ENCODE peak calls at places on chromosomes 3 and 15, in nine cellular contexts. One of them, this sample, is unnamed.

GRCh38 chr15:90064931-90065681 is 37.2 kb downstream of the IDH2 start:
- DNase-seq in nephron progenitor cell: peak; percentile 43
- DNase-seq in midbrain: no peak
- DNase-seq in stomach: no peak
- DNase-seq in RPMI8226: no peak
- DNase-seq in CD8-positive, alpha-beta T cell: no peak
- DNase-seq in ELR: no peak
- DNase-seq in GM10248: no peak
- DNase-seq in CD8-positive, alpha-beta memory T cell: no peak
- DNase-seq in this sample: no peak

GRCh38 chr3:194504146-194504545 is 17.3 kb upstream of the ATP13A3 start:
- DNase-seq in nephron progenitor cell: no peak
- DNase-seq in midbrain: no peak
- DNase-seq in stomach: no peak
- DNase-seq in RPMI8226: no peak
- DNase-seq in CD8-positive, alpha-beta T cell: no peak
- DNase-seq in ELR: no peak
- DNase-seq in GM10248: no peak
- DNase-seq in CD8-positive, alpha-beta memory T cell: no peak
- DNase-seq in this sample: no peak

GRCh38 chr3:58366699-58367098 is 34.0 kb downstream of the PXK start:
- DNase-seq in nephron progenitor cell: no peak
- DNase-seq in midbrain: no peak
- DNase-seq in stomach: no peak
- DNase-seq in RPMI8226: no peak
- DNase-seq in CD8-positive, alpha-beta T cell: no peak
- DNase-seq in ELR: no peak
- DNase-seq in GM10248: no peak
- DNase-seq in CD8-positive, alpha-beta memory T cell: no peak
- DNase-seq in this sample: no peak

GRCh38 chr3:151009430-151009829 is 36.9 kb upstream of the CLRN1 start:
- DNase-seq in nephron progenitor cell: no peak
- DNase-seq in midbrain: no peak
- DNase-seq in stomach: no peak
- DNase-seq in RPMI8226: no peak
- DNase-seq in CD8-positive, alpha-beta T cell: no peak
- DNase-seq in ELR: no peak
- DNase-seq in GM10248: no peak
- DNase-seq in CD8-positive, alpha-beta memory T cell: no peak
- DNase-seq in this sample: no peak

GRCh38 chr15:98843844-98844243 is 163.7 kb downstream of the PGPEP1L start:
- DNase-seq in nephron progenitor cell: no peak
- DNase-seq in midbrain: no peak
- DNase-seq in stomach: no peak
- DNase-seq in RPMI8226: no peak
- DNase-seq in CD8-positive, alpha-beta T cell: no peak
- DNase-seq in ELR: no peak
- DNase-seq in GM10248: no peak
- DNase-seq in CD8-positive, alpha-beta memory T cell: no peak
- DNase-seq in this sample: no peak

GRCh38 chr15:88649753-88650551 is 11.1 kb downstream of the ISG20 start:
- DNase-seq in nephron progenitor cell: no peak
- DNase-seq in midbrain: no peak
- DNase-seq in stomach: no peak
- DNase-seq in RPMI8226: no peak
- DNase-seq in CD8-positive, alpha-beta T cell: no peak
- DNase-seq in ELR: no peak
- DNase-seq in GM10248: no peak
- DNase-seq in CD8-positive, alpha-beta memory T cell: no peak
- DNase-seq in this sample: no peak

GRCh38 chr3:126005951-126006350 is 37.0 kb downstream of the ROPN1B start:
- DNase-seq in nephron progenitor cell: no peak
- DNase-seq in midbrain: no peak
- DNase-seq in stomach: no peak
- DNase-seq in RPMI8226: no peak
- DNase-seq in CD8-positive, alpha-beta T cell: no peak
- DNase-seq in ELR: peak; percentile 88
- DNase-seq in GM10248: no peak
- DNase-seq in CD8-positive, alpha-beta memory T cell: no peak
- DNase-seq in this sample: no peak

GRCh38 chr3:125032100-125032643 is 23.6 kb downstream of the HEG1 start:
- DNase-seq in nephron progenitor cell: no peak
- DNase-seq in midbrain: no peak
- DNase-seq in stomach: no peak
- DNase-seq in RPMI8226: no peak
- DNase-seq in CD8-positive, alpha-beta T cell: no peak
- DNase-seq in ELR: peak; percentile 39
- DNase-seq in GM10248: no peak
- DNase-seq in CD8-positive, alpha-beta memory T cell: no peak
- DNase-seq in this sample: no peak

GRCh38 chr15:45377630-45378148 is 655 bp downstream of the GATM start:
- DNase-seq in nephron progenitor cell: peak; percentile 34
- DNase-seq in midbrain: peak; percentile 50
- DNase-seq in stomach: peak; percentile 51
- DNase-seq in RPMI8226: no peak
- DNase-seq in CD8-positive, alpha-beta T cell: no peak
- DNase-seq in ELR: no peak
- DNase-seq in GM10248: no peak
- DNase-seq in CD8-positive, alpha-beta memory T cell: no peak
- DNase-seq in this sample: no peak

GRCh38 chr3:56133423-56133822 is 334.8 kb downstream of the ERC2 start:
- DNase-seq in nephron progenitor cell: no peak
- DNase-seq in midbrain: no peak
- DNase-seq in stomach: no peak
- DNase-seq in RPMI8226: no peak
- DNase-seq in CD8-positive, alpha-beta T cell: no peak
- DNase-seq in ELR: peak; percentile 71
- DNase-seq in GM10248: no peak
- DNase-seq in CD8-positive, alpha-beta memory T cell: no peak
- DNase-seq in this sample: no peak

GRCh38 chr3:30827080-30827479 is 67.4 kb downstream of the GADL1 start:
- DNase-seq in nephron progenitor cell: no peak
- DNase-seq in midbrain: no peak
- DNase-seq in stomach: no peak
- DNase-seq in RPMI8226: no peak
- DNase-seq in CD8-positive, alpha-beta T cell: no peak
- DNase-seq in ELR: no peak
- DNase-seq in GM10248: no peak
- DNase-seq in CD8-positive, alpha-beta memory T cell: no peak
- DNase-seq in this sample: no peak

GRCh38 chr3:53938645-53939044 is 47.0 kb upstream of the SELENOK start:
- DNase-seq in nephron progenitor cell: peak; percentile 51
- DNase-seq in midbrain: peak; percentile 66
- DNase-seq in stomach: peak; percentile 43
- DNase-seq in RPMI8226: peak; percentile 65
- DNase-seq in CD8-positive, alpha-beta T cell: peak; percentile 9
- DNase-seq in ELR: peak; percentile 66
- DNase-seq in GM10248: peak; percentile 56
- DNase-seq in CD8-positive, alpha-beta memory T cell: no peak
- DNase-seq in this sample: peak; percentile 54

GRCh38 chr15:42994546-42994945 is 74.0 kb upstream of the TTBK2 start:
- DNase-seq in nephron progenitor cell: no peak
- DNase-seq in midbrain: no peak
- DNase-seq in stomach: no peak
- DNase-seq in RPMI8226: no peak
- DNase-seq in CD8-positive, alpha-beta T cell: no peak
- DNase-seq in ELR: peak; percentile 76
- DNase-seq in GM10248: no peak
- DNase-seq in CD8-positive, alpha-beta memory T cell: no peak
- DNase-seq in this sample: no peak

GRCh38 chr3:52678265-52678927 is 7.3 kb downstream of the PBRM1 start:
- DNase-seq in nephron progenitor cell: no peak
- DNase-seq in midbrain: no peak
- DNase-seq in stomach: no peak
- DNase-seq in RPMI8226: no peak
- DNase-seq in CD8-positive, alpha-beta T cell: no peak
- DNase-seq in ELR: no peak
- DNase-seq in GM10248: no peak
- DNase-seq in CD8-positive, alpha-beta memory T cell: no peak
- DNase-seq in this sample: no peak

GRCh38 chr3:142578309-142579223 is at the start of gene ATR:
- DNase-seq in nephron progenitor cell: peak; percentile 96
- DNase-seq in midbrain: peak; percentile 98
- DNase-seq in stomach: peak; percentile 98
- DNase-seq in RPMI8226: peak; percentile 98
- DNase-seq in CD8-positive, alpha-beta T cell: peak; percentile 97
- DNase-seq in ELR: peak; percentile 98
- DNase-seq in GM10248: peak; percentile 95
- DNase-seq in CD8-positive, alpha-beta memory T cell: peak; percentile 96
- DNase-seq in this sample: peak; percentile 97

GRCh38 chr3:69806735-69807438 is 67.6 kb downstream of the MITF start:
- DNase-seq in nephron progenitor cell: no peak
- DNase-seq in midbrain: no peak
- DNase-seq in stomach: no peak
- DNase-seq in RPMI8226: no peak
- DNase-seq in CD8-positive, alpha-beta T cell: no peak
- DNase-seq in ELR: peak; percentile 81
- DNase-seq in GM10248: no peak
- DNase-seq in CD8-positive, alpha-beta memory T cell: no peak
- DNase-seq in this sample: no peak

GRCh38 chr3:84077479-84077878 is 881.3 kb upstream of the CADM2 start:
- DNase-seq in nephron progenitor cell: no peak
- DNase-seq in midbrain: no peak
- DNase-seq in stomach: no peak
- DNase-seq in RPMI8226: no peak
- DNase-seq in CD8-positive, alpha-beta T cell: no peak
- DNase-seq in ELR: no peak
- DNase-seq in GM10248: no peak
- DNase-seq in CD8-positive, alpha-beta memory T cell: no peak
- DNase-seq in this sample: no peak

GRCh38 chr3:177211503-177212277 is 14.4 kb upstream of the TBL1XR1 start:
- DNase-seq in nephron progenitor cell: no peak
- DNase-seq in midbrain: no peak
- DNase-seq in stomach: peak; percentile 90
- DNase-seq in RPMI8226: peak; percentile 45
- DNase-seq in CD8-positive, alpha-beta T cell: no peak
- DNase-seq in ELR: no peak
- DNase-seq in GM10248: no peak
- DNase-seq in CD8-positive, alpha-beta memory T cell: no peak
- DNase-seq in this sample: no peak

GRCh38 chr15:27889258-27889657 is 209.9 kb downstream of the OCA2 start:
- DNase-seq in nephron progenitor cell: no peak
- DNase-seq in midbrain: no peak
- DNase-seq in stomach: no peak
- DNase-seq in RPMI8226: no peak
- DNase-seq in CD8-positive, alpha-beta T cell: no peak
- DNase-seq in ELR: no peak
- DNase-seq in GM10248: no peak
- DNase-seq in CD8-positive, alpha-beta memory T cell: no peak
- DNase-seq in this sample: no peak

GRCh38 chr3:182533394-182533793 is 259.9 kb upstream of the ATP11B start:
- DNase-seq in nephron progenitor cell: no peak
- DNase-seq in midbrain: no peak
- DNase-seq in stomach: peak; percentile 32
- DNase-seq in RPMI8226: peak; percentile 45
- DNase-seq in CD8-positive, alpha-beta T cell: no peak
- DNase-seq in ELR: no peak
- DNase-seq in GM10248: no peak
- DNase-seq in CD8-positive, alpha-beta memory T cell: no peak
- DNase-seq in this sample: no peak

GRCh38 chr15:60576515-60576914 is 97.6 kb upstream of the ICE2 start:
- DNase-seq in nephron progenitor cell: no peak
- DNase-seq in midbrain: no peak
- DNase-seq in stomach: no peak
- DNase-seq in RPMI8226: no peak
- DNase-seq in CD8-positive, alpha-beta T cell: no peak
- DNase-seq in ELR: no peak
- DNase-seq in GM10248: no peak
- DNase-seq in CD8-positive, alpha-beta memory T cell: no peak
- DNase-seq in this sample: no peak

GRCh38 chr15:56667517-56667916 is 65.8 kb downstream of the ZNF280D start:
- DNase-seq in nephron progenitor cell: no peak
- DNase-seq in midbrain: no peak
- DNase-seq in stomach: no peak
- DNase-seq in RPMI8226: no peak
- DNase-seq in CD8-positive, alpha-beta T cell: no peak
- DNase-seq in ELR: no peak
- DNase-seq in GM10248: no peak
- DNase-seq in CD8-positive, alpha-beta memory T cell: no peak
- DNase-seq in this sample: no peak

GRCh38 chr15:98651581-98652220 is 3.4 kb downstream of the IGF1R start:
- DNase-seq in nephron progenitor cell: no peak
- DNase-seq in midbrain: no peak
- DNase-seq in stomach: no peak
- DNase-seq in RPMI8226: no peak
- DNase-seq in CD8-positive, alpha-beta T cell: no peak
- DNase-seq in ELR: peak; percentile 45
- DNase-seq in GM10248: no peak
- DNase-seq in CD8-positive, alpha-beta memory T cell: no peak
- DNase-seq in this sample: no peak

GRCh38 chr15:92377083-92377789 is 16.4 kb upstream of the ST8SIA2 start:
- DNase-seq in nephron progenitor cell: no peak
- DNase-seq in midbrain: no peak
- DNase-seq in stomach: no peak
- DNase-seq in RPMI8226: no peak
- DNase-seq in CD8-positive, alpha-beta T cell: no peak
- DNase-seq in ELR: no peak
- DNase-seq in GM10248: no peak
- DNase-seq in CD8-positive, alpha-beta memory T cell: no peak
- DNase-seq in this sample: no peak

GRCh38 chr3:3699816-3700633 is 99.2 kb upstream of the LRRN1 start:
- DNase-seq in nephron progenitor cell: no peak
- DNase-seq in midbrain: no peak
- DNase-seq in stomach: no peak
- DNase-seq in RPMI8226: no peak
- DNase-seq in CD8-positive, alpha-beta T cell: no peak
- DNase-seq in ELR: no peak
- DNase-seq in GM10248: no peak
- DNase-seq in CD8-positive, alpha-beta memory T cell: no peak
- DNase-seq in this sample: no peak

GRCh38 chr15:101092186-101092866 is 159.5 kb downstream of the CHSY1 start:
- DNase-seq in nephron progenitor cell: no peak
- DNase-seq in midbrain: no peak
- DNase-seq in stomach: no peak
- DNase-seq in RPMI8226: no peak
- DNase-seq in CD8-positive, alpha-beta T cell: no peak
- DNase-seq in ELR: no peak
- DNase-seq in GM10248: no peak
- DNase-seq in CD8-positive, alpha-beta memory T cell: no peak
- DNase-seq in this sample: no peak

GRCh38 chr3:156816091-156816793 is 9.9 kb upstream of the LEKR1 start:
- DNase-seq in nephron progenitor cell: peak; percentile 64
- DNase-seq in midbrain: no peak
- DNase-seq in stomach: peak; percentile 43
- DNase-seq in RPMI8226: peak; percentile 8
- DNase-seq in CD8-positive, alpha-beta T cell: peak; percentile 1
- DNase-seq in ELR: peak; percentile 90
- DNase-seq in GM10248: peak; percentile 60
- DNase-seq in CD8-positive, alpha-beta memory T cell: peak; percentile 71
- DNase-seq in this sample: no peak

GRCh38 chr15:83911345-83911744 is 257.4 kb downstream of the ADAMTSL3 start:
- DNase-seq in nephron progenitor cell: no peak
- DNase-seq in midbrain: no peak
- DNase-seq in stomach: no peak
- DNase-seq in RPMI8226: no peak
- DNase-seq in CD8-positive, alpha-beta T cell: no peak
- DNase-seq in ELR: no peak
- DNase-seq in GM10248: no peak
- DNase-seq in CD8-positive, alpha-beta memory T cell: no peak
- DNase-seq in this sample: no peak

GRCh38 chr3:130831716-130832400 is 62.0 kb upstream of the ATP2C1 start:
- DNase-seq in nephron progenitor cell: peak; percentile 27
- DNase-seq in midbrain: no peak
- DNase-seq in stomach: peak; percentile 53
- DNase-seq in RPMI8226: no peak
- DNase-seq in CD8-positive, alpha-beta T cell: no peak
- DNase-seq in ELR: no peak
- DNase-seq in GM10248: no peak
- DNase-seq in CD8-positive, alpha-beta memory T cell: no peak
- DNase-seq in this sample: no peak

This sample was measured in OCI-LY7.